ENCODE peak calls at places on chromosomes 5 and 9, in seven cellular contexts. One of them, this sample, is unnamed.

GRCh38 chr5:136013559-136013958 is 15.2 kb upstream of the TGFBI start:
- DNase-seq in cardiac muscle cell: no peak
- DNase-seq in tibial nerve: no peak
- DNase-seq in colonic mucosa: no peak
- DNase-seq in foreskin fibroblast: no peak
- DNase-seq in mucosa of descending colon: no peak
- DNase-seq in GM12865: no peak
- DNase-seq in this sample: no peak

GRCh38 chr9:93962561-93963440 is 7.6 kb upstream of the BARX1 start:
- DNase-seq in cardiac muscle cell: peak
- DNase-seq in tibial nerve: peak
- DNase-seq in colonic mucosa: peak
- DNase-seq in foreskin fibroblast: peak
- DNase-seq in mucosa of descending colon: peak
- DNase-seq in GM12865: peak
- DNase-seq in this sample: peak

GRCh38 chr5:43066799-43067741 is 27.0 kb upstream of the ANXA2R start:
- DNase-seq in cardiac muscle cell: peak
- DNase-seq in tibial nerve: peak
- DNase-seq in colonic mucosa: peak
- DNase-seq in foreskin fibroblast: peak
- DNase-seq in mucosa of descending colon: peak
- DNase-seq in GM12865: peak
- DNase-seq in this sample: peak

GRCh38 chr5:74013222-74013621 is 387.2 kb downstream of the ARHGEF28 start:
- DNase-seq in cardiac muscle cell: no peak
- DNase-seq in tibial nerve: no peak
- DNase-seq in colonic mucosa: no peak
- DNase-seq in foreskin fibroblast: no peak
- DNase-seq in mucosa of descending colon: no peak
- DNase-seq in GM12865: no peak
- DNase-seq in this sample: no peak

GRCh38 chr5:143985832-143986485 is 174.0 kb downstream of the HMHB1 start:
- DNase-seq in cardiac muscle cell: no peak
- DNase-seq in tibial nerve: no peak
- DNase-seq in colonic mucosa: peak
- DNase-seq in foreskin fibroblast: peak
- DNase-seq in mucosa of descending colon: peak
- DNase-seq in GM12865: no peak
- DNase-seq in this sample: peak

GRCh38 chr5:108461628-108462367 is 79.9 kb upstream of the FBXL17 start:
- DNase-seq in cardiac muscle cell: no peak
- DNase-seq in tibial nerve: no peak
- DNase-seq in colonic mucosa: no peak
- DNase-seq in foreskin fibroblast: peak
- DNase-seq in mucosa of descending colon: no peak
- DNase-seq in GM12865: no peak
- DNase-seq in this sample: peak

GRCh38 chr5:179355976-179356968 is 11.0 kb upstream of the ADAMTS2 start:
- DNase-seq in cardiac muscle cell: no peak
- DNase-seq in tibial nerve: peak
- DNase-seq in colonic mucosa: no peak
- DNase-seq in foreskin fibroblast: peak
- DNase-seq in mucosa of descending colon: no peak
- DNase-seq in GM12865: no peak
- DNase-seq in this sample: peak

GRCh38 chr9:98808879-98809278 is 1.4 kb downstream of the GALNT12 start:
- DNase-seq in cardiac muscle cell: no peak
- DNase-seq in tibial nerve: no peak
- DNase-seq in colonic mucosa: peak
- DNase-seq in foreskin fibroblast: no peak
- DNase-seq in mucosa of descending colon: peak
- DNase-seq in GM12865: no peak
- DNase-seq in this sample: no peak

GRCh38 chr9:126955806-126956205 is 41.2 kb downstream of the RALGPS1 start:
- DNase-seq in cardiac muscle cell: no peak
- DNase-seq in tibial nerve: no peak
- DNase-seq in colonic mucosa: no peak
- DNase-seq in foreskin fibroblast: no peak
- DNase-seq in mucosa of descending colon: no peak
- DNase-seq in GM12865: no peak
- DNase-seq in this sample: no peak

GRCh38 chr5:104297076-104297475 is 734.5 kb upstream of the NUDT12 start:
- DNase-seq in cardiac muscle cell: no peak
- DNase-seq in tibial nerve: no peak
- DNase-seq in colonic mucosa: no peak
- DNase-seq in foreskin fibroblast: no peak
- DNase-seq in mucosa of descending colon: no peak
- DNase-seq in GM12865: no peak
- DNase-seq in this sample: no peak

GRCh38 chr9:72149231-72149975 is at the start of gene GDA:
- DNase-seq in cardiac muscle cell: peak
- DNase-seq in tibial nerve: no peak
- DNase-seq in colonic mucosa: peak
- DNase-seq in foreskin fibroblast: no peak
- DNase-seq in mucosa of descending colon: peak
- DNase-seq in GM12865: peak
- DNase-seq in this sample: no peak
- H3K4me3 ChIP-seq in cardiac muscle cell: no peak
- H3K4me3 ChIP-seq in tibial nerve: peak
- H3K4me3 ChIP-seq in colonic mucosa: peak
- H3K4me3 ChIP-seq in foreskin fibroblast: no peak
- H3K4me3 ChIP-seq in mucosa of descending colon: peak
- H3K4me3 ChIP-seq in GM12865: no peak
- H3K4me3 ChIP-seq in this sample: no peak

DNA sequence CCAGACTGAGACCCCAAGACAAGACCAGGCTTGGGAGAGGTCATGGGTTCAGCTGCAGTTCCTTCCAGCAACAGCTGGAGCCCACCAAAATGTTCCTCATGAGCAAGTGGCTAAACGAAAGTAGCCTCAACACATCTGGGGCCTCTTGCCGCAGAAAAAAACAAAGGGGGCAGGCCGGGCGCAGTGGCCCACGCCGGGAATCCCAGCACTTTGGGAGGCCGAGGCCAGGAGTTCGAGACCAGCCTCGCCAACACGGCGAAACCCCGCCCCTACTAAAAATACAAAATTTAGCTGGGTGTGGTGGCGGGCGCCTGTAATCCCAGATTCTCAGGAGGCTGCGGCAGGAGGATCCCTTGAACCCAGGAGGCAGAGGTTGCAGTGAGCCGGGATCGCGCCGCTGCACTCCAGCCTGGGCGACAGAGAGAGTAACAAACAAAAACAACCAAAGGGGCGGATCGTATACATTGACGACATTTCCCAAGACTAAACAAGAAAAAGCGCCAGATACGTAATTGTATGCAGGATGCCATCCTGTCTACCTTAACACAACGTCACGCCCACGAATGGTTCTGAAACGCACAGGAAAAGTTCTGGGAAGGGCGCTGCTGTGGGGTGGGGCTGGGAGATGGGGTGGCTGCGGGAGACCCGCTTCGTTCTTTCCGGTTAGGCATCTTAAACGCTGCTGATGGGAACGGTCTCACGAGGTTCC is 1.7 kb downstream of the INPP5E start:
- DNase-seq in cardiac muscle cell: no peak
- DNase-seq in tibial nerve: no peak
- DNase-seq in colonic mucosa: no peak
- DNase-seq in foreskin fibroblast: no peak
- DNase-seq in mucosa of descending colon: no peak
- DNase-seq in GM12865: no peak
- DNase-seq in this sample: peak
- H3K4me3 ChIP-seq in cardiac muscle cell: peak
- H3K4me3 ChIP-seq in tibial nerve: peak
- H3K4me3 ChIP-seq in colonic mucosa: peak
- H3K4me3 ChIP-seq in foreskin fibroblast: peak
- H3K4me3 ChIP-seq in mucosa of descending colon: peak
- H3K4me3 ChIP-seq in GM12865: peak
- H3K4me3 ChIP-seq in this sample: peak

GRCh38 chr9:35767458-35767857 is 13.4 kb upstream of the MSMP start:
- DNase-seq in cardiac muscle cell: no peak
- DNase-seq in tibial nerve: no peak
- DNase-seq in colonic mucosa: no peak
- DNase-seq in foreskin fibroblast: no peak
- DNase-seq in mucosa of descending colon: no peak
- DNase-seq in GM12865: no peak
- DNase-seq in this sample: no peak

GRCh38 chr9:35771524-35771923 is 17.4 kb upstream of the MSMP start:
- DNase-seq in cardiac muscle cell: no peak
- DNase-seq in tibial nerve: peak
- DNase-seq in colonic mucosa: peak
- DNase-seq in foreskin fibroblast: no peak
- DNase-seq in mucosa of descending colon: peak
- DNase-seq in GM12865: no peak
- DNase-seq in this sample: peak

GRCh38 chr9:35771943-35772342 is 17.9 kb upstream of the MSMP start:
- DNase-seq in cardiac muscle cell: no peak
- DNase-seq in tibial nerve: no peak
- DNase-seq in colonic mucosa: peak
- DNase-seq in foreskin fibroblast: no peak
- DNase-seq in mucosa of descending colon: peak
- DNase-seq in GM12865: no peak
- DNase-seq in this sample: no peak

GRCh38 chr9:35774907-35775635 is 16.3 kb upstream of the NPR2 start:
- DNase-seq in cardiac muscle cell: no peak
- DNase-seq in tibial nerve: no peak
- DNase-seq in colonic mucosa: no peak
- DNase-seq in foreskin fibroblast: no peak
- DNase-seq in mucosa of descending colon: no peak
- DNase-seq in GM12865: no peak
- DNase-seq in this sample: no peak

DNA sequence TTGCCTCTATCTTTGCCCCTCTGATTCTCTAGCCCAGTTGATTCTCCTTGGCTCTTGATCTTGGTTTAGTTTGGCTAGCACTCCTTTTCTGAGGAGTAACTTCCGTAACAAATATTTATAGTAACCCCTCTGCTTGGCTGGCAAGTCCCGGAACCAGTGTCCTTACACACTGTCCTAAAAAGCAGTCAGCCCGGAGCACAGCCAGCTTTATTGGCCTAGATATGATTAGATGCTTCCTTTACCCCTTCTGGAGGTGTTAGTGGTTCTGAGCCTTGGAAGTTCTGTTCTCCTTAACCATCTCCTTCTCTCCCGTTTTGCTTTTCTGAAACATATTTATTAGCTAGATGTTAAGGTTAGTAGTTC is 17.0 kb upstream of the MSMP start:
- DNase-seq in cardiac muscle cell: no peak
- DNase-seq in tibial nerve: peak
- DNase-seq in colonic mucosa: peak
- DNase-seq in foreskin fibroblast: no peak
- DNase-seq in mucosa of descending colon: peak
- DNase-seq in GM12865: no peak
- DNase-seq in this sample: no peak
- H3K4me3 ChIP-seq in cardiac muscle cell: no peak
- H3K4me3 ChIP-seq in tibial nerve: no peak
- H3K4me3 ChIP-seq in colonic mucosa: no peak
- H3K4me3 ChIP-seq in foreskin fibroblast: no peak
- H3K4me3 ChIP-seq in mucosa of descending colon: no peak
- H3K4me3 ChIP-seq in GM12865: no peak
- H3K4me3 ChIP-seq in this sample: no peak

DNA sequence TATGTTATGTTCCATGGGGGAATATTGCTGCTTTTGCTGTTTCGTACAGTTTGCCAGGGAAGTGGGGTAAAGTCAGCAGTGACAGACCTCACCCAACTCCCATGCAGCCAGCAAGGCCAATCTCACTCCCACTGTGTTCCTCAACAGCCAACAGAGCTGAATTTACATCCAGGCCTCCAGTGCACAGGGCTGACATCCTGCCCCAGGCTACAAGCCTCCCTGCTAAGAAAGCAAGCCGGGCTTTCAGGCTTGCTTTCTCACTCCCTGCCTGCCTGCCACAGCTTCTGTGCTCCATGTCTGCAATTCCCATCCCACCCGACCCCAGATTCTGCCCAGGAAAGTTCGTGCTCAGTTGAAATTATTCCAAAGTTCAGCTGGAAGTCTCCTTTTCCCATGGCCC is 25.5 kb upstream of the SNCAIP start:
- DNase-seq in cardiac muscle cell: no peak
- DNase-seq in tibial nerve: no peak
- DNase-seq in colonic mucosa: no peak
- DNase-seq in foreskin fibroblast: no peak
- DNase-seq in mucosa of descending colon: no peak
- DNase-seq in GM12865: no peak
- DNase-seq in this sample: no peak
- H3K4me3 ChIP-seq in cardiac muscle cell: no peak
- H3K4me3 ChIP-seq in tibial nerve: no peak
- H3K4me3 ChIP-seq in colonic mucosa: no peak
- H3K4me3 ChIP-seq in foreskin fibroblast: no peak
- H3K4me3 ChIP-seq in mucosa of descending colon: no peak
- H3K4me3 ChIP-seq in GM12865: no peak
- H3K4me3 ChIP-seq in this sample: no peak

GRCh38 chr5:96236831-96237230 is 196.2 kb downstream of the PCSK1 start:
- DNase-seq in cardiac muscle cell: no peak
- DNase-seq in tibial nerve: no peak
- DNase-seq in colonic mucosa: no peak
- DNase-seq in foreskin fibroblast: no peak
- DNase-seq in mucosa of descending colon: no peak
- DNase-seq in GM12865: no peak
- DNase-seq in this sample: no peak

GRCh38 chr5:96236051-96236450 is 197.0 kb downstream of the PCSK1 start:
- DNase-seq in cardiac muscle cell: no peak
- DNase-seq in tibial nerve: no peak
- DNase-seq in colonic mucosa: no peak
- DNase-seq in foreskin fibroblast: no peak
- DNase-seq in mucosa of descending colon: no peak
- DNase-seq in GM12865: no peak
- DNase-seq in this sample: peak

GRCh38 chr5:96232602-96233001 is 200.4 kb downstream of the PCSK1 start:
- DNase-seq in cardiac muscle cell: no peak
- DNase-seq in tibial nerve: no peak
- DNase-seq in colonic mucosa: no peak
- DNase-seq in foreskin fibroblast: no peak
- DNase-seq in mucosa of descending colon: no peak
- DNase-seq in GM12865: no peak
- DNase-seq in this sample: no peak

GRCh38 chr5:96235008-96235910 is 197.8 kb downstream of the PCSK1 start:
- DNase-seq in cardiac muscle cell: peak
- DNase-seq in tibial nerve: no peak
- DNase-seq in colonic mucosa: no peak
- DNase-seq in foreskin fibroblast: no peak
- DNase-seq in mucosa of descending colon: no peak
- DNase-seq in GM12865: no peak
- DNase-seq in this sample: peak
- H3K4me3 ChIP-seq in cardiac muscle cell: no peak
- H3K4me3 ChIP-seq in tibial nerve: no peak
- H3K4me3 ChIP-seq in colonic mucosa: no peak
- H3K4me3 ChIP-seq in foreskin fibroblast: no peak
- H3K4me3 ChIP-seq in mucosa of descending colon: no peak
- H3K4me3 ChIP-seq in GM12865: no peak
- H3K4me3 ChIP-seq in this sample: no peak

GRCh38 chr5:168528521-168529360 is at the start of gene FBLL1:
- DNase-seq in cardiac muscle cell: peak
- DNase-seq in tibial nerve: no peak
- DNase-seq in colonic mucosa: no peak
- DNase-seq in foreskin fibroblast: peak
- DNase-seq in mucosa of descending colon: peak
- DNase-seq in GM12865: no peak
- DNase-seq in this sample: peak
- H3K4me3 ChIP-seq in cardiac muscle cell: peak
- H3K4me3 ChIP-seq in tibial nerve: peak
- H3K4me3 ChIP-seq in colonic mucosa: peak
- H3K4me3 ChIP-seq in foreskin fibroblast: peak
- H3K4me3 ChIP-seq in mucosa of descending colon: no peak
- H3K4me3 ChIP-seq in GM12865: no peak
- H3K4me3 ChIP-seq in this sample: peak

This sample was measured in fibroblast of the aortic adventitia.